ENCODE peak calls at places on chromosome 22, in nine cellular contexts. D, F, Q, B, H, Z, R, S and L are unnamed samples.

GRCh38 chr22:32348031-32348611 is 9.5 kb upstream of the RFPL3 start:
- DNase-seq in Z (no peak), B (no peak), F (no peak), R (no peak), S (no peak), H (no peak), D (no peak), Q (no peak), L (no peak)

GRCh38 chr22:24553597-24554315 is 1.2 kb downstream of the GUCD1 start:
- DNase-seq in S (no peak), F (peak; percentile 43), B (peak; percentile 18), Q (peak; percentile 3), Z (no peak), R (no peak), D (no peak), H (no peak), L (no peak)

GRCh38 chr22:36411589-36412258 is 24.0 kb upstream of the MYH9 start:
- DNase-seq in S (no peak), Q (no peak), B (no peak), F (peak; percentile 38), D (no peak), Z (no peak), H (no peak), R (no peak), L (no peak)

GRCh38 chr22:46761017-46761416 is 1.4 kb upstream of the TBC1D22A start:
- DNase-seq in Q (no peak), H (no peak), B (no peak), Z (no peak), R (no peak), S (no peak), D (peak; percentile 12), F (peak; percentile 7), L (no peak)

GRCh38 chr22:46047226-46047625 is 70.3 kb upstream of the WNT7B start:
- DNase-seq in Q (no peak), D (peak; percentile 44), Z (no peak), H (no peak), F (peak; percentile 29), R (no peak), S (no peak), B (no peak), L (no peak)

GRCh38 chr22:47341464-47341863 is 579.0 kb downstream of the TBC1D22A start:
- DNase-seq in F (no peak), H (no peak), B (no peak), S (no peak), Q (no peak), D (no peak), R (no peak), Z (no peak), L (no peak)

GRCh38 chr22:45240137-45240809 is 421 bp downstream of the KIAA0930 start:
- DNase-seq in R (no peak), F (peak; percentile 42), B (peak; percentile 60), Q (no peak), Z (no peak), D (peak; percentile 75), H (no peak), S (no peak), L (no peak)

GRCh38 chr22:33923660-33924246 is 3.5 kb upstream of the LARGE1 start:
- DNase-seq in Z (peak; percentile 16), R (peak; percentile 23), D (no peak), S (peak; percentile 67), B (peak; percentile 66), H (peak; percentile 55), Q (peak; percentile 61), F (peak; percentile 22), L (peak; percentile 69)

GRCh38 chr22:44485494-44485893 is 12.5 kb downstream of the RTL6 start:
- DNase-seq in H (no peak), Q (no peak), R (no peak), Z (no peak), S (no peak), B (no peak), F (no peak), D (no peak), L (no peak)

GRCh38 chr22:46788426-46789168 is 26.1 kb downstream of the TBC1D22A start:
- DNase-seq in H (peak; percentile 73), B (no peak), Q (no peak), Z (no peak), R (no peak), D (no peak), S (peak; percentile 71), F (no peak), L (peak; percentile 76)

GRCh38 chr22:43446881-43447280 is 35.1 kb downstream of the MPPED1 start:
- DNase-seq in F (no peak), R (no peak), Z (no peak), S (no peak), D (no peak), Q (no peak), H (no peak), B (no peak), L (no peak)

GRCh38 chr22:16961477-16962186 is 46.4 kb downstream of the GAB4 start:
- DNase-seq in R (no peak), H (peak; percentile 8), B (no peak), S (no peak), Z (no peak), F (no peak), D (no peak), Q (no peak), L (peak; percentile 24)

GRCh38 chr22:25853902-25854301 is 111.9 kb downstream of the MYO18B start:
- DNase-seq in F (no peak), D (no peak), B (no peak), R (no peak), H (no peak), Q (no peak), Z (no peak), S (peak; percentile 46), L (no peak)
- TF ChIP-seq CTCF in F (no peak), D (no peak), B (peak; percentile 58), R (no peak), H (peak; percentile 7), Q (no peak), Z (no peak), S (peak; percentile 36), L (no peak)

GRCh38 chr22:37594237-37594636 is 14.3 kb upstream of the LGALS2 start:
- DNase-seq in H (no peak), R (no peak), Z (no peak), D (no peak), B (no peak), S (no peak), F (no peak), Q (no peak), L (no peak)
- TF ChIP-seq CTCF in H (no peak), R (no peak), Z (no peak), D (no peak), B (no peak), S (no peak), F (no peak), Q (no peak), L (no peak)

GRCh38 chr22:20127869-20128618 is 3.6 kb upstream of the ZDHHC8 start:
- DNase-seq in D (no peak), R (no peak), F (no peak), B (no peak), Z (no peak), Q (no peak), S (no peak), H (no peak), L (no peak)

GRCh38 chr22:20129747-20130014 is 1.9 kb upstream of the ZDHHC8 start:
- DNase-seq in Q (no peak), B (no peak), F (no peak), D (no peak), Z (no peak), H (no peak), R (no peak), S (no peak), L (no peak)

GRCh38 chr22:20130319-20130718 is 1.3 kb upstream of the ZDHHC8 start:
- DNase-seq in F (no peak), Q (no peak), H (no peak), B (no peak), D (no peak), S (no peak), R (no peak), Z (no peak), L (no peak)

GRCh38 chr22:20128619-20128901 is 3.0 kb upstream of the ZDHHC8 start:
- DNase-seq in R (no peak), D (no peak), Z (no peak), B (no peak), H (no peak), F (no peak), S (no peak), Q (no peak), L (no peak)

DNA sequence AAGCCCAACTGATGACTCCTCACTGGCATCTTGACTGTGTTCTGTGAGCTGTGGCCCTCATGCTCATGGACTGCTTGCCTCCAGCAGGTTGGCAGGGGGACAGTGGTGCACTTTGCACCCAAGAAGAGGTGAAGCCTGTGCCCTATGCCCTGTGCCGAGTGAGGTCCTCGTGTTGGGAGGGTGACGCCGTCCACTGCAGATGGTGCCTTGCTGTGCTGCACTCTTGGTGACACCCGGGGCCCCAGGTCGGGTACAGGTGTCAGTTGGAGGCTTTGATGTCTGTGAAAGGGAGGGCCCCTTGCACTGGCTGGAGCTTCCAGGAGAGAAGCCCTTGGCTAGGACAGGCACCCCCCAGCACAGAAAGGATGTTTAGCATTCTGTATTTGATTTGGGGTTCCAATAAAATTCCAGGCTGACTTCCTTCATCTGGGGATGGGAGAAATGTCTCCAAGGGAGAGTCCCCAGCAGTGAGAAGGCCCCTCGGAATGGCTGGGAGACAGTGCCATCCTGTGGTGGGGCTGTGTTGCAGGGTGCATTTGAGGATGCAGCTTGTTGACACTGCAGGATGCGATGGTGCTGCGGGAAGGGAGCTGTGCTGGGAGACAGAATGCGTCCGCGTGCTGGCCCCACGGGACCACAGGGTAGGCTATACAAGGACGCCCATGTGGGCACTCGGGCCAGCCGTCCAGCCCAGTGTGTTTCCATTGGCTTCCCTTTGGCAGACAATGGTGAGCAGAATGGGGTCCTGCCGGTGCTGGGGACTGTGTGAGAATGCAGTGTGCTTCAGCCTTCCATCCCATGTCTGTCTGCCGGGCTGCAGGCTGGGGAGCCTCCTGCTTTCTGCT is 2.5 kb upstream of the ZDHHC8 start:
- DNase-seq in B (peak; percentile 54), H (no peak), Q (no peak), S (no peak), Z (no peak), R (no peak), D (no peak), F (peak; percentile 65), L (no peak)
- TF ChIP-seq CTCF in B (no peak), H (peak; percentile 43), Q (peak; percentile 44), S (peak; percentile 51), Z (peak; percentile 16), R (peak; percentile 39), D (no peak), F (peak; percentile 49), L (peak; percentile 49)

GRCh38 chr22:22789233-22789921 is 98.2 kb upstream of the IGLL5 start:
- DNase-seq in Z (no peak), F (no peak), Q (no peak), S (no peak), B (no peak), R (no peak), D (no peak), H (no peak), L (no peak)

GRCh38 chr22:22787151-22787550 is 100.5 kb upstream of the IGLL5 start:
- DNase-seq in D (no peak), Q (no peak), R (no peak), H (no peak), B (no peak), F (no peak), S (no peak), Z (no peak), L (no peak)

GRCh38 chr22:22789922-22790845 is 97.4 kb upstream of the IGLL5 start:
- DNase-seq in R (no peak), D (no peak), B (no peak), H (no peak), F (no peak), Q (no peak), Z (no peak), S (no peak), L (no peak)

GRCh38 chr22:22787805-22788459 is 99.7 kb upstream of the IGLL5 start:
- DNase-seq in F (peak; percentile 68), H (peak; percentile 79), B (peak; percentile 84), R (no peak), Z (no peak), Q (peak; percentile 11), D (peak; percentile 66), S (peak; percentile 68), L (peak; percentile 83)

GRCh38 chr22:22788460-22789037 is 99.1 kb upstream of the IGLL5 start:
- DNase-seq in Z (no peak), H (no peak), Q (no peak), R (no peak), D (no peak), S (no peak), B (no peak), F (no peak), L (no peak)
- TF ChIP-seq CTCF in Z (no peak), H (no peak), Q (no peak), R (no peak), D (no peak), S (no peak), B (peak; percentile 23), F (no peak), L (no peak)